ENCODE peak calls at places on chromosomes 3 and 15, in ten cellular contexts. G is upper lobe of left lung, X is PC-3, N is colonic mucosa, C is heart left ventricle, O is IMR-90, B is spleen, D is right atrium auricular region, H is esophagus muscularis mucosa, E is suprapubic skin. Q is an unnamed sample.

GRCh38 chr15:51335538-51335961 is 2.8 kb downstream of the CYP19A1 start:
- DNase-seq in C (no peak), O (no peak), H (no peak), B (no peak), E (no peak), N (peak; percentile 53), D (no peak), X (no peak), G (no peak), Q (no peak)

GRCh38 chr15:69194854-69195253 is 34.4 kb downstream of the GLCE start:
- DNase-seq in H (no peak), X (no peak), E (no peak), D (no peak), C (no peak), G (no peak), O (no peak), N (no peak), B (no peak), Q (no peak)

GRCh38 chr3:111749171-111750170 is 109.6 kb upstream of the PHLDB2 start:
- DNase-seq in C (no peak), G (no peak), H (no peak), D (no peak), X (no peak), N (no peak), E (no peak), O (no peak), B (no peak), Q (no peak)

GRCh38 chr15:100628746-100629145 is 26.4 kb downstream of the ASB7 start:
- DNase-seq in B (no peak), G (no peak), H (no peak), E (no peak), N (no peak), D (no peak), X (no peak), O (no peak), C (no peak), Q (no peak)

GRCh38 chr3:21752749-21753347 is 1.8 kb upstream of the ZNF385D start:
- DNase-seq in H (no peak), G (no peak), C (no peak), B (no peak), X (peak; percentile 77), E (no peak), O (peak; percentile 49), N (no peak), D (no peak), Q (no peak)

GRCh38 chr3:162632672-162633071 is 1136.1 kb downstream of the OTOL1 start:
- DNase-seq in X (peak; percentile 37), O (no peak), D (no peak), B (no peak), H (no peak), G (no peak), C (no peak), E (no peak), N (no peak), Q (no peak)

GRCh38 chr3:172559029-172559428 is 35.8 kb upstream of the TNFSF10 start:
- DNase-seq in O (no peak), B (no peak), X (no peak), D (no peak), G (peak; percentile 33), H (no peak), E (no peak), N (no peak), C (no peak), Q (no peak)

GRCh38 chr3:17949116-17949515 is 206.7 kb upstream of the TBC1D5 start:
- DNase-seq in N (no peak), E (no peak), C (no peak), B (no peak), X (no peak), D (no peak), H (no peak), G (no peak), O (no peak), Q (no peak)

GRCh38 chr3:12948371-12948770 is 107.0 kb upstream of the RPL32 start:
- DNase-seq in B (no peak), E (no peak), D (no peak), O (peak; percentile 34), N (no peak), C (no peak), X (no peak), H (no peak), G (no peak), Q (no peak)

GRCh38 chr3:12662593-12663310 is 1.2 kb downstream of the RAF1 start:
- DNase-seq in H (no peak), C (peak; percentile 54), N (peak; percentile 51), G (peak; percentile 60), E (no peak), O (peak; percentile 55), D (no peak), X (peak; percentile 45), B (peak; percentile 85), Q (no peak)

GRCh38 chr3:43001094-43001553 is 22.0 kb downstream of the GASK1A start:
- DNase-seq in G (peak; percentile 77), D (peak; percentile 94), N (peak; percentile 45), H (peak; percentile 98), B (no peak), E (peak; percentile 88), O (peak; percentile 85), X (peak; percentile 11), C (peak; percentile 80), Q (no peak)

GRCh38 chr3:159280326-159280725 is 478.5 kb downstream of the MFSD1 start:
- DNase-seq in X (no peak), O (no peak), E (no peak), G (no peak), N (no peak), B (no peak), H (no peak), D (no peak), C (no peak), Q (no peak)
- H3K4me3 ChIP-seq in X (no peak overlapping the region), O (no peak overlapping the region), E (no peak overlapping the region), G (no peak overlapping the region), N (no peak overlapping the region), B (no peak overlapping the region), H (no peak overlapping the region), D (no peak overlapping the region), C (no peak overlapping the region), Q (no peak overlapping the region)

DNA sequence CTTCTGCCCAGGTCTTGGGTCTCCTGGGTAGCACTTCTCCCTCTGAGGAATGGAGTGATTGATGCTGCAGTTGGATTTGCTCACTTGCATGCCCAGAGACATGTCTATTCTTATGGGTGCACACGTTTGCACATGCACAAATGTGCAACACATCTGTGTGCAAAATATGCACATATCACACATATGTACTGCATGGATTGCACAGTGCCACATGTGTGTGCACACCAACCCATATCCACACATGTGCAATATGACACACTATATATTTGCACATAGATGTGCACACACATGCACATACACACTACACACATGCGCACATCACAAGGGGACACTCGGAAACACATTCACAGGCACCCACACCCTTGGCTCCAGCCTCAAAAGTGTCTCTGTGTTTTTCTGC is 671 bp upstream of the SEMA3B start:
- DNase-seq in B (no peak), O (no peak), C (no peak), N (no peak), D (no peak), X (no peak), H (no peak), E (no peak), G (no peak), Q (no peak)
- H3K4me1 ChIP-seq in B (peaks cover 73% of the 10 kb centered on the region), O (peaks cover 67% of the 10 kb centered on the region), C (peaks cover 65% of the 10 kb centered on the region), N (peaks cover 19% of the 10 kb centered on the region), D (no peaks in the 10 kb centered on the region), X (peaks cover 62% of the 10 kb centered on the region), H (peaks cover 76% of the 10 kb centered on the region), E (peaks cover 80% of the 10 kb centered on the region), G (peaks cover 78% of the 10 kb centered on the region), Q (peaks cover 3% of the 10 kb centered on the region)

GRCh38 chr3:16916840-16917239 is 32.1 kb downstream of the PLCL2 start:
- DNase-seq in E (no peak), C (peak; percentile 42), O (no peak), B (no peak), H (no peak), G (no peak), D (no peak), X (peak; percentile 45), N (no peak), Q (no peak)
- H3K36me3 ChIP-seq in E (no peaks in the 10 kb centered on the region), C (no peaks in the 10 kb centered on the region), O (no peaks in the 10 kb centered on the region), B (no peaks in the 10 kb centered on the region), H (no peaks in the 10 kb centered on the region), G (no peaks in the 10 kb centered on the region), D (no peaks in the 10 kb centered on the region), X (no peaks in the 10 kb centered on the region), N (no peaks in the 10 kb centered on the region), Q (peaks cover 5% of the 10 kb centered on the region)

GRCh38 chr3:129277829-129278271 is 820 bp upstream of the HMCES start:
- DNase-seq in H (no peak), X (no peak), E (no peak), B (peak; percentile 79), C (no peak), G (no peak), D (no peak), N (peak; percentile 23), O (peak; percentile 19), Q (no peak)
- H3K4me3 ChIP-seq in H (peak overlapping the region; percentile 99), X (peak overlapping the region; percentile 99), E (peak overlapping the region; percentile 98), B (peak overlapping the region; percentile 72), C (peak overlapping the region; percentile 77), G (peak overlapping the region; percentile 74), D (peak overlapping the region; percentile 86), N (peak overlapping the region; percentile 74), O (no peak overlapping the region), Q (no peak overlapping the region)

DNA sequence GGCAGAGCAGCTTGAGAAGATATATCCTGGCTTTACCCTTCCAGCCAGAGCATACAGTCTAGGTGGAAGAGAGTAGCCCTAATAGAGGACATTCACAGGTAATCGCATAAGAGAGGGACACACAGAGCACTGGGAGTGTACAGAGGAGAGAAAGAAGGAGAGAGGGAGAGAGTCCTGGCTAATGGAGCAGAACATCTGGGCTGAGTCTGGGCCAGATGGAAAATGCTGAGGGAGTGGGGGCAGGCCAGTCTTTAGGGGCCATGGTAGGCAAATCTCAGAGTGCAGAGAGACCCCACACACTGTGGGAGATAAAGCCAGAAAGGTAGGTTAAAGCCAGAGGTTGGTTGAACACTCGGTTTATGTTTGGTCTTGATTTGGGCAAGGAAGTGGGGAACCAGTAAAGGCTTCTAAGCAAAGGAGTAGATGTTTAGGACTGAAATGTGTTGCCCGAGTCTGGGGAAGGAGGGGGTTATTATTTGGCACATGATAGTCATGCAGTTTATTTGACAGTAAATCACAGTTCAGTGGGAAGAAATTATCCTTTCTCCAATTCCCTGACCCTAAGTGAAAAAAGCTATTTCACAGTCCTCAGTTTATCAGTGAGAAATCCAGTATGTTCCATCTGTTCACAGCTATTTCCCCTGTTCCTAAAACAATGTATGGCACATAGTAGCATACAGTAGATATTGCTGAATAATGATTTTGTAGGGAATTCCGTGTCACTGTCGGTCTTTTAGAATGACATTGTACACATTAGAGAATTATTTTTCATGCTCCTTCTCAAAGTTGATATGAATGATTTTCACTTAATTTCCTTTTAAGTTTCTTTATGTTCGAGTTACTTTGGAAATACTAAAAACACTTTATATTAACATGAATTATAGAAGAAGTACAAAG is 45.7 kb downstream of the PDHB start:
- DNase-seq in O (no peak), E (no peak), C (no peak), B (no peak), N (no peak), D (no peak), H (no peak), G (no peak), X (no peak), Q (no peak)
- H3K4me1 ChIP-seq in O (peaks cover 44% of the 10 kb centered on the region), E (peaks cover 39% of the 10 kb centered on the region), C (peaks cover 62% of the 10 kb centered on the region), B (peaks cover 46% of the 10 kb centered on the region), N (no peaks in the 10 kb centered on the region), D (no peaks in the 10 kb centered on the region), H (peaks cover 75% of the 10 kb centered on the region), G (peaks cover 23% of the 10 kb centered on the region), X (peaks cover 39% of the 10 kb centered on the region), Q (no peaks in the 10 kb centered on the region)

GRCh38 chr3:71241981-71242552 is 341.5 kb downstream of the FOXP1 start:
- DNase-seq in G (no peak), N (no peak), H (no peak), B (no peak), O (no peak), X (no peak), D (no peak), C (no peak), E (no peak), Q (no peak)
- H3K36me3 ChIP-seq in G (no peaks in the 10 kb centered on the region), N (no peaks in the 10 kb centered on the region), H (no peaks in the 10 kb centered on the region), B (no peaks in the 10 kb centered on the region), O (no peaks in the 10 kb centered on the region), X (no peaks in the 10 kb centered on the region), D (no peaks in the 10 kb centered on the region), C (no peaks in the 10 kb centered on the region), E (no peaks in the 10 kb centered on the region), Q (no peaks in the 10 kb centered on the region)

Q was measured in effector memory CD4-positive, alpha-beta T cell.